ENCODE peak calls at places on chromosome 14, in six cellular contexts. G is mammary epithelial cell, N is breast epithelium, V is lower lobe of right lung, R is tibial artery, U is bronchial epithelial cell. L is an unnamed sample.

GRCh38 chr14:54493293-54493692 is 4.5 kb upstream of the GMFB start:
- DNase-seq in G (no peak), U (no peak), R (no peak), N (no peak), V (no peak), L (no peak)

GRCh38 chr14:96754162-96754844 is 42.9 kb upstream of the VRK1 start:
- DNase-seq in V (no peak), U (peak; percentile 10), G (peak; percentile 24), R (no peak), N (no peak), L (no peak)

GRCh38 chr14:102454711-102455110 is 54.9 kb downstream of the ANKRD9 start:
- DNase-seq in V (no peak), G (no peak), U (no peak), R (no peak), N (no peak), L (no peak)

GRCh38 chr14:32933623-32933942 is 5.1 kb upstream of the NPAS3 start:
- DNase-seq in G (no peak), U (no peak), V (no peak), N (no peak), R (no peak), L (no peak)

GRCh38 chr14:105041841-105042765 is 21.2 kb upstream of the CDCA4 start:
- DNase-seq in U (no peak), V (peak; percentile 26), R (no peak), G (no peak), N (no peak), L (no peak)

GRCh38 chr14:79150226-79150625 is 980.1 kb downstream of the NRXN3 start:
- DNase-seq in V (no peak), U (no peak), G (no peak), R (no peak), N (no peak), L (no peak)

GRCh38 chr14:60514378-60515243 is 5.7 kb downstream of the SIX6 start:
- DNase-seq in U (no peak), R (peak; percentile 34), G (no peak), V (no peak), N (no peak), L (peak; percentile 35)

GRCh38 chr14:92561906-92562489 is 48.4 kb downstream of the RIN3 start:
- DNase-seq in N (no peak), R (no peak), G (no peak), U (no peak), V (no peak), L (no peak)

GRCh38 chr14:50773632-50774541 is 57.1 kb downstream of the NIN start:
- DNase-seq in R (peak; percentile 30), G (peak; percentile 59), N (no peak), V (no peak), U (peak; percentile 60), L (peak; percentile 53)

DNA sequence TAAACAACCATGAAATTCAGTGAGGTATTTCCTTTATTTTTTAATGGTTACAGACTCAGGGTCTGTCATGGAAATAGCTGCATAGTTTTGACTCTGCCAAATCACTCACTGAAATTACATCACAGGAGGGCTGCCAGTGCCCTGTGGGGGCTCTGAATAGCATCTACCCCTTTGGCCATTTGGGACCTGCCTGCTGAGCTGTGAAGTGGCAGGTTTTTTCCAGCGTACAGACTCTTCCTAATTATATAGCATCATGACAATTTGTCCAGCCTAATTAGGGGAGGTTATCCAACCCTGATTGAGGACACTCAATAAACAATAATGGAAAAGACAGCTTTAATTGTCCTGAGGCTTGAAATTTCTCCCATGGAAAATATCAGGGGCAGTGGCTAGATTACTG is 1.8 kb upstream of the COCH start:
- DNase-seq in U (no peak), N (no peak), R (no peak), V (no peak), G (no peak), L (no peak)
- H3K27me3 ChIP-seq in U (peaks cover 26% of the 10 kb centered on the region), N (peaks cover 32% of the 10 kb centered on the region), R (peaks cover 45% of the 10 kb centered on the region), V (peaks cover 60% of the 10 kb centered on the region), G (peaks cover 31% of the 10 kb centered on the region), L (peaks cover 28% of the 10 kb centered on the region)

GRCh38 chr14:75051556-75051899 is 261 bp upstream of the MLH3 start:
- DNase-seq in G (no peak), N (no peak), V (no peak), U (no peak), R (no peak), L (no peak)

GRCh38 chr14:75053396-75054289 is 2.4 kb upstream of the MLH3 start:
- DNase-seq in N (no peak), G (peak; percentile 54), U (no peak), R (no peak), V (no peak), L (no peak)

GRCh38 chr14:75049731-75050201 is 1.5 kb downstream of the MLH3 start:
- DNase-seq in R (no peak), U (no peak), V (no peak), N (no peak), G (no peak), L (no peak)

GRCh38 chr14:75049136-75049535 is 2.1 kb downstream of the MLH3 start:
- DNase-seq in U (no peak), N (no peak), R (peak; percentile 43), G (no peak), V (no peak), L (no peak)

DNA sequence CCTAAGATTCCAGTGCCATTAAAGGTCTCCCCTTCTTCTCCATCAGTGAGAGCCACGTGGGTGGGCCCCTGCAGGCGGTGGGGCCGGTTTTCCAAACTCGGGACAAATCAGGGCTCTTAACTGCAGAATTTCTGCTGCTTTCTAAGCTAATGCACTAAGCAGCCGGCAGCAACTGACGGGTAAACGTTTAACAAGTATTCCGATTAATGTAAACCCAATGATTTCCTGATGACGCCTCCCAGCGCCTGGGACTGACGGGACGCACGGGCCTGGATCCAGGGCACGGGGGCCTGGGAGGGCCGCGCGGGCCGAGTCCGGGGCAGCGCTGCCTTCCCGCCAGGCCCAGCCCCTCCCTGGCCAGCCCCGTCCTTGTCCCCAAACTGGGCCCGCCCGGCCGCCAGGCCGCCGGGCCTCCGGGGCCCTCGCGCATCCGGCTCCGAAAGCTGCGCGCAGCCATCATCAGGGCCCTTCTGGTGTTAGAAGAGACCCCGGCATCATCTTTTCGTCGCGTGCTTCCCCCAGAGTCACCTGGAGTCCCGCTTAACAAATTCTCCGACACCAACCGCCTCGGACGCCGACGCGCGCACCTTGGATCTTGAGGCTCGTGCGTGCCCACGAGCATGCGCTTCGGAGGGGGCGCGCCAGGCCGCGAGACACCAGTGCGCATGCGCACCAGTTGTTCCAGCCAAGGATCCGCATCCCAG is at the start of gene MLH3:
- DNase-seq in N (peak; percentile 65), G (peak; percentile 67), U (peak; percentile 62), V (peak; percentile 88), R (peak; percentile 74), L (peak; percentile 63)
- TF ChIP-seq CTCF in N (no peak), G (no peak), U (no peak), V (peak; percentile 5), R (no peak), L (no peak)

GRCh38 chr14:58026219-58026618 is 125.8 kb downstream of the ARMH4 start:
- DNase-seq in G (no peak), V (no peak), R (no peak), N (no peak), U (no peak), L (no peak)

GRCh38 chr14:58027904-58028303 is 124.1 kb downstream of the ARMH4 start:
- DNase-seq in R (no peak), N (no peak), U (peak; percentile 76), G (no peak), V (no peak), L (no peak)

DNA sequence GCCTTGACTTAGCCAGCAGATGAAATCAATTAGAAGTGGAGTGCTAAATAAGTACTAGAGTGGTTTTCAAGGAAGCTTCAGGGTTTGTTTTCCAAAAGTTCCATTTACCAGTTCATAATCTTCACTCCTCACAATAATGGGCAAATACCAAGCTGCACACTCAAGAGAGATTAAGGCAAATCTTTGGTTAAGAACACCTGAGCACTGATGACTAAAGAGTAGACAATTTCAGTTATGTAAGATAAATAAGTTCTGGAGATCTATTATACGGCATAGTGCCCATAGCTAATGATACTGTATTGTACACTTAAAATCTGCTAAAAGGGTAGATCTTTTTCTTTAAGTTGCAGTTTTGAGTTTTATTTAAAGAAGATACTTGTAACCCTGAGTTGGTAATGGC is 125.0 kb downstream of the ARMH4 start:
- DNase-seq in V (no peak), G (peak; percentile 3), N (no peak), R (no peak), U (peak; percentile 50), L (no peak)
- H3K27me3 ChIP-seq in V (no peaks in the 10 kb centered on the region), G (no peaks in the 10 kb centered on the region), N (no peaks in the 10 kb centered on the region), R (no peaks in the 10 kb centered on the region), U (no peaks in the 10 kb centered on the region), L (no peaks in the 10 kb centered on the region)

GRCh38 chr14:94560291-94560665 is 964 bp upstream of the SERPINA4 start:
- DNase-seq in G (no peak), V (no peak), U (no peak), R (no peak), N (no peak), L (peak; percentile 47)

GRCh38 chr14:94557327-94557726 is 3.9 kb upstream of the SERPINA4 start:
- DNase-seq in N (no peak), U (no peak), R (no peak), G (no peak), V (no peak), L (no peak)

GRCh38 chr14:94559638-94560290 is 1.5 kb upstream of the SERPINA4 start:
- DNase-seq in N (no peak), G (no peak), V (no peak), R (no peak), U (no peak), L (peak; percentile 72)

GRCh38 chr14:94560782-94561655 is at the start of gene SERPINA4:
- DNase-seq in R (no peak), U (no peak), N (no peak), V (no peak), G (no peak), L (no peak)

DNA sequence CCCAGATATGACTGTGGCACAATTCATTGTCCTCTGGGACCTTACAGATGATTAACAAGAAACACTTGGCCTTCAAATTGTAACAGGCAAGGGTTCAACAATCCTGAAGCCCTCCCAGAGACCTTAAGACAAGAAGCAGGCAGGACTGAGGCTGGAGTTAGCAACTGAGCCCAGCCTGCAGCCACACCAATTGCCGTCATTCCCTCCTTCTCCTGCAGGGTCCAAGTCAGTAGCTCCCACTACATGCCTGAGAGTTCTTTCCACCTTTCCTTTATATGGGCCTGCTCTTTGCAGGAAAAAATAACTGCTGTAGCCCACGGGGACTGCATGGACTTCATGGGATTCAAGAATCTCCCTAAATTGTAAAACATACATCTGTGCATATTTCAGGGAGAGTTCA is 2.4 kb upstream of the SERPINA4 start:
- DNase-seq in V (no peak), G (no peak), N (no peak), R (no peak), U (no peak), L (no peak)
- TF ChIP-seq CTCF in V (no peak), G (no peak), N (no peak), R (no peak), U (no peak), L (no peak)

GRCh38 chr14:36167431-36167830 is 9.1 kb downstream of the PTCSC3 start:
- DNase-seq in N (no peak), U (no peak), V (no peak), R (no peak), G (no peak), L (no peak)
- H3K27me3 ChIP-seq in N (peaks cover 1% of the 10 kb centered on the region), U (no peaks in the 10 kb centered on the region), V (no peaks in the 10 kb centered on the region), R (peaks cover under 1% of the 10 kb centered on the region), G (peaks cover 7% of the 10 kb centered on the region), L (no peaks in the 10 kb centered on the region)

GRCh38 chr14:24376448-24377070 is 8.6 kb downstream of the NFATC4 start:
- DNase-seq in N (no peak), U (no peak), R (no peak), V (no peak), G (no peak), L (no peak)
- TF ChIP-seq CTCF in N (no peak), U (no peak), R (no peak), V (no peak), G (no peak), L (no peak)

GRCh38 chr14:39666386-39666785 is 234.2 kb upstream of the FBXO33 start:
- DNase-seq in U (no peak), G (no peak), R (no peak), N (no peak), V (no peak), L (no peak)
- H3K27me3 ChIP-seq in U (no peaks in the 10 kb centered on the region), G (no peaks in the 10 kb centered on the region), R (no peaks in the 10 kb centered on the region), N (no peaks in the 10 kb centered on the region), V (no peaks in the 10 kb centered on the region), L (no peaks in the 10 kb centered on the region)

L was measured in gastrocnemius medialis.